ENCODE peak calls at places on chromosome 12, in six cellular contexts. X, G, D, Z, E and C are unnamed samples.

GRCh38 chr12:52063986-52064649 is 5.7 kb upstream of the ATG101 start:
- DNase-seq in G (no peak), Z (no peak), E (no peak), X (no peak), D (peak), C (no peak)

GRCh38 chr12:3558854-3559253 is 67.9 kb downstream of the PRMT8 start:
- DNase-seq in E (no peak), G (no peak), D (no peak), Z (no peak), X (no peak), C (no peak)

GRCh38 chr12:52005903-52006703 is 643 bp upstream of the TAMALIN start:
- DNase-seq in G (no peak), D (no peak), E (no peak), X (no peak), Z (peak), C (no peak)

GRCh38 chr12:111446631-111447570 is 41.2 kb downstream of the SH2B3 start:
- DNase-seq in Z (no peak), D (no peak), G (no peak), E (no peak), X (no peak), C (no peak)

GRCh38 chr12:76030378-76031080 is 1.0 kb downstream of the PHLDA1 start:
- DNase-seq in E (peak), X (peak), G (peak), Z (peak), D (peak), C (peak)

GRCh38 chr12:73898645-73899044 is 639.0 kb upstream of the ATXN7L3B start:
- DNase-seq in Z (no peak), D (no peak), G (no peak), E (no peak), X (no peak), C (no peak)

GRCh38 chr12:57027011-57027804 is 10.9 kb upstream of the TAC3 start:
- DNase-seq in D (peak), G (no peak), X (no peak), E (no peak), Z (no peak), C (no peak)

GRCh38 chr12:30719060-30719459 is 23.4 kb upstream of the IPO8 start:
- DNase-seq in E (peak), G (peak), D (no peak), Z (no peak), X (no peak), C (no peak)

GRCh38 chr12:27549801-27550652 is 26.0 kb downstream of the PPFIBP1 start:
- DNase-seq in D (peak), X (no peak), E (peak), G (no peak), Z (peak), C (peak)

GRCh38 chr12:103808239-103808880 is 32.7 kb downstream of the NT5DC3 start:
- DNase-seq in D (no peak), Z (no peak), E (no peak), G (no peak), X (no peak), C (no peak)

GRCh38 chr12:96136129-96136528 is 58.0 kb upstream of the ELK3 start:
- DNase-seq in Z (no peak), X (no peak), D (no peak), E (peak), G (no peak), C (no peak)

GRCh38 chr12:62268956-62269355 is 8.8 kb downstream of the USP15 start:
- DNase-seq in Z (no peak), D (peak), E (peak), X (no peak), G (no peak), C (no peak)

GRCh38 chr12:58920102-58920955 is at the start of gene LRIG3:
- DNase-seq in D (peak), X (peak), E (peak), G (peak), Z (peak), C (peak)

GRCh38 chr12:95529693-95530225 is 21.5 kb downstream of the USP44 start:
- DNase-seq in Z (no peak), D (no peak), G (no peak), X (no peak), E (peak), C (no peak)

GRCh38 chr12:7645395-7646177 is 20.1 kb downstream of the APOBEC1 start:
- DNase-seq in G (peak), E (peak), X (no peak), D (peak), Z (no peak), C (peak)

GRCh38 chr12:499837-500458 is 40.2 kb downstream of the B4GALNT3 start:
- DNase-seq in Z (no peak), G (no peak), D (no peak), X (no peak), E (no peak), C (no peak)

GRCh38 chr12:15899282-15899870 is 11.8 kb upstream of the DERA start:
- DNase-seq in X (no peak), G (peak), E (peak), Z (no peak), D (peak), C (peak)

GRCh38 chr12:70402597-70402996 is 36.5 kb downstream of the KCNMB4 start:
- DNase-seq in X (no peak), D (no peak), Z (no peak), E (no peak), G (no peak), C (no peak)

GRCh38 chr12:132127041-132127440 is 17.1 kb downstream of the DDX51 start:
- DNase-seq in D (no peak), G (no peak), E (no peak), Z (no peak), X (no peak), C (no peak)

GRCh38 chr12:115132145-115132544 is 448.2 kb upstream of the TBX3 start:
- DNase-seq in E (peak), G (no peak), Z (no peak), X (no peak), D (no peak), C (no peak)

GRCh38 chr12:57214398-57214781 is 2.2 kb upstream of the NXPH4 start:
- DNase-seq in Z (no peak), X (peak), E (peak), G (peak), D (peak), C (no peak)

GRCh38 chr12:13148532-13148847 is 45.0 kb upstream of the GSG1 start:
- DNase-seq in E (peak), Z (no peak), X (no peak), D (no peak), G (no peak), C (no peak)

GRCh38 chr12:106246891-106247730 is 709 bp downstream of the CKAP4 start:
- DNase-seq in X (no peak), Z (peak), D (peak), G (peak), E (peak), C (peak)

GRCh38 chr12:27333311-27334009 is 824 bp downstream of the BMAL2 start:
- DNase-seq in Z (peak), D (peak), G (peak), X (no peak), E (peak), C (peak)

GRCh38 chr12:101957251-101957650 is 79.9 kb downstream of the DRAM1 start:
- DNase-seq in G (no peak), Z (no peak), E (peak), X (no peak), D (no peak), C (no peak)

GRCh38 chr12:73952304-73952703 is 585.3 kb upstream of the ATXN7L3B start:
- DNase-seq in G (peak), Z (no peak), D (no peak), E (no peak), X (no peak), C (no peak)